ENCODE peak calls at places on chromosomes 1 and 21, in six cellular contexts. H is right atrium auricular region; D is K562; G is tibial nerve; C is CD8-positive, alpha-beta T cell; X is GM12865. Q is an unnamed sample.

GRCh38 chr1:114344656-114345055 is 166.3 kb downstream of the TRIM33 start:
- DNase-seq in H (no peak), X (no peak), D (no peak), C (no peak), G (no peak), Q (no peak)

GRCh38 chr21:16794944-16795343 is 717.9 kb upstream of the CXADR start:
- DNase-seq in C (no peak), X (no peak), H (peak), D (no peak), G (no peak), Q (no peak)

GRCh38 chr1:83692524-83693336 is 306.2 kb downstream of the TTLL7 start:
- DNase-seq in D (no peak), H (no peak), X (peak), C (peak), G (no peak), Q (no peak)

GRCh38 chr1:55049271-55049913 is 10.0 kb downstream of the PCSK9 start:
- DNase-seq in H (no peak), X (no peak), C (no peak), D (no peak), G (no peak), Q (no peak)

GRCh38 chr1:25435315-25436103 is 4.8 kb downstream of the MACO1 start:
- DNase-seq in C (no peak), D (no peak), H (no peak), G (no peak), X (peak), Q (no peak)

GRCh38 chr1:103063911-103064310 is 44.4 kb downstream of the COL11A1 start:
- DNase-seq in X (no peak), G (no peak), D (no peak), C (no peak), H (no peak), Q (no peak)

GRCh38 chr1:21764615-21765423 is 18.1 kb downstream of the USP48 start:
- DNase-seq in D (no peak), H (peak), G (no peak), X (peak), C (no peak), Q (no peak)

GRCh38 chr1:155063550-155064108 is at the start of gene EFNA4:
- DNase-seq in C (peak), D (peak), X (peak), H (peak), G (peak), Q (peak)

GRCh38 chr1:1628656-1629429 is 3.1 kb upstream of the MMP23B start:
- DNase-seq in H (no peak), X (peak), G (no peak), D (no peak), C (peak), Q (peak)

GRCh38 chr1:154290921-154291320 is 18.5 kb downstream of the HAX1 start:
- DNase-seq in G (no peak), C (no peak), X (no peak), D (peak), H (no peak), Q (no peak)

GRCh38 chr1:240611619-240612490 is at the start of gene GREM2:
- DNase-seq in D (no peak), X (peak), G (no peak), H (no peak), C (peak), Q (peak)

GRCh38 chr1:109640285-109640865 is 15.5 kb upstream of the GSTM4 start:
- DNase-seq in G (peak), C (peak), H (peak), X (peak), D (peak), Q (peak)

GRCh38 chr1:21175324-21175669 is 1.4 kb downstream of the EIF4G3 start:
- DNase-seq in G (no peak), C (peak), D (no peak), H (no peak), X (peak), Q (no peak)

GRCh38 chr1:228783415-228784045 is 48.3 kb downstream of the RHOU start:
- DNase-seq in G (no peak), X (no peak), D (no peak), C (no peak), H (no peak), Q (no peak)

GRCh38 chr1:34306568-34306967 is 129.9 kb downstream of the C1orf94 start:
- DNase-seq in D (no peak), C (no peak), X (no peak), G (no peak), H (no peak), Q (no peak)

GRCh38 chr1:160837558-160838205 is 25.0 kb downstream of the CD244 start:
- DNase-seq in H (no peak), C (peak), D (no peak), G (no peak), X (peak), Q (peak)

GRCh38 chr1:31414692-31415370 is 1.8 kb downstream of the SERINC2 start:
- DNase-seq in X (no peak), G (no peak), H (no peak), D (no peak), C (no peak), Q (no peak)

GRCh38 chr1:47680815-47681475 is 243.1 kb downstream of the FOXD2 start:
- DNase-seq in H (peak), G (no peak), C (no peak), D (no peak), X (no peak), Q (no peak)

GRCh38 chr1:10825592-10825991 is 29.1 kb upstream of the CASZ1 start:
- DNase-seq in X (no peak), H (no peak), G (no peak), D (no peak), C (no peak), Q (no peak)

GRCh38 chr1:22831729-22832413 is 121.2 kb downstream of the EPHB2 start:
- DNase-seq in H (no peak), G (no peak), C (no peak), X (no peak), D (no peak), Q (no peak)

GRCh38 chr1:92989936-92990582 is 28.8 kb upstream of the DIPK1A start:
- DNase-seq in D (no peak), H (no peak), X (no peak), C (no peak), G (no peak), Q (no peak)

GRCh38 chr1:210726621-210727020 is 397.9 kb downstream of the HHAT start:
- DNase-seq in C (peak), G (no peak), D (peak), H (no peak), X (peak), Q (no peak)

GRCh38 chr1:87918398-87918797 is 589.7 kb downstream of the LMO4 start:
- DNase-seq in H (no peak), G (no peak), X (no peak), C (no peak), D (no peak), Q (no peak)

GRCh38 chr1:214636436-214636835 is 33.4 kb downstream of the CENPF start:
- DNase-seq in X (no peak), G (no peak), H (no peak), C (no peak), D (no peak), Q (no peak)

GRCh38 chr1:23478896-23479790 is 4.8 kb downstream of the ASAP3 start:
- DNase-seq in D (peak), X (no peak), G (peak), H (peak), C (no peak), Q (no peak)

GRCh38 chr1:96596226-96596625 is 125.4 kb upstream of the PTBP2 start:
- DNase-seq in X (peak), H (no peak), D (peak), G (no peak), C (no peak), Q (no peak)

GRCh38 chr1:19034721-19035120 is 78.2 kb upstream of the IFFO2 start:
- DNase-seq in X (no peak), D (no peak), G (no peak), H (no peak), C (no peak), Q (no peak)

GRCh38 chr1:226481133-226481532 is 67.4 kb upstream of the STUM start:
- DNase-seq in X (no peak), H (no peak), G (no peak), C (no peak), D (no peak), Q (no peak)

GRCh38 chr1:174938306-174939000 is 61.3 kb upstream of the CACYBP start:
- DNase-seq in G (no peak), X (no peak), H (no peak), C (no peak), D (no peak), Q (no peak)

GRCh38 chr21:46441331-46441730 is 17.4 kb upstream of the DIP2A start:
- DNase-seq in G (no peak), X (no peak), D (no peak), H (no peak), C (no peak), Q (no peak)

GRCh38 chr21:38439336-38439900 is 58.9 kb downstream of the ERG start:
- DNase-seq in H (no peak), D (no peak), G (no peak), X (no peak), C (no peak), Q (no peak)

GRCh38 chr1:31932491-31933316 is 5.5 kb downstream of the PTP4A2 start:
- DNase-seq in H (no peak), C (no peak), G (no peak), X (peak), D (no peak), Q (no peak)

GRCh38 chr1:226983247-226983997 is 43.3 kb downstream of the COQ8A start:
- DNase-seq in C (no peak), D (no peak), X (no peak), H (no peak), G (no peak), Q (no peak)

GRCh38 chr1:28190996-28191645 is 14.6 kb upstream of the PTAFR start:
- DNase-seq in D (no peak), C (no peak), G (no peak), H (no peak), X (no peak), Q (no peak)

GRCh38 chr21:41777934-41778815 is 11.3 kb upstream of the RIPK4 start:
- DNase-seq in C (no peak), X (peak), G (peak), D (peak), H (peak), Q (no peak)

GRCh38 chr1:8679411-8679800 is 138.0 kb downstream of the RERE start:
- DNase-seq in D (no peak), H (no peak), C (no peak), G (no peak), X (no peak), Q (no peak)

DNA sequence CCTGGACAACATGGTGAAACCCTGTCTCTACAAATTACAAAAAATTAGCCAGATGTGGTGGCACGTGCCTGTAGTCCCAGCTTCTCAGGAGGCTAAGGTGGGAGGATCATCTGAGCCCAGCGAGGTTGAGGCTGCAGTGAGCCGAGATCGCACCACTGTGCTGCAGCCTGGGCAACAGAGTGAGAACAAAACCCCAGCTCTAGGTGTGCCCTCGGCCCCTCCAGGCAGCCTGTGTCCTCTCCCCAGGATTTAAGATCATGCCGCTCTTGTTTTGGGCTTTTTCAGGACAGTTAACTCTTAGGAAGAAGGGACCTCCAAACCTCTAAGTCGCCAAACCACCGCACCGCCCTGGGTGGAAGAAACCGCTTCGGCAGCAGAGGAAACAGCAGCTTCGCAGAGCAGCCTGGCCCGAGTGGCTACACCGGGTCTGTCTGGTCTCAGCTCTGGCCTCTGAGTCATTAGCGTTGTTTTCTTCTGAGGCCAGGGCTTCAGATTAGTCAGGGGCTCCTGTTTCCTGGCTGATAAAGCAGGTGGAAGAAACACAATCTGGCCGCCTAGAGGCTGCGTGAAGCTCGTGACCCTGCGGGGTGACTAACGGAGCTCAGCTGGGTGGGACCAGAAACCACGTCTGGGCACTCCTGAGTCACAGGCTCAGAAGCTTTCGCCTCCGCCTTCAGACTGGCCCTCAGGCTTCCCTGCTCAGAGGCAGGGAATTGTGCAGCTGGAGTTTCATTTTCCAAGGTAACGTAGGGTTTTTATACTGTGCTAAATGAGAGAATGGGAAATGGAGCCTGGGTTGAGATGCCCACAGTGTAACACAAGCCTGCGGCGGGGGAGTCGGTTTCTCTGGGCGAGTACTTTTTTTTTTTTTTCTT is 44.7 kb downstream of the CHAF1B start:
- DNase-seq in C (peak), D (peak), H (peak), G (peak), X (peak), Q (peak)
- TF ChIP-seq CTCF in C (no peak), D (peak), H (no peak), G (no peak), X (peak), Q (peak)

DNA sequence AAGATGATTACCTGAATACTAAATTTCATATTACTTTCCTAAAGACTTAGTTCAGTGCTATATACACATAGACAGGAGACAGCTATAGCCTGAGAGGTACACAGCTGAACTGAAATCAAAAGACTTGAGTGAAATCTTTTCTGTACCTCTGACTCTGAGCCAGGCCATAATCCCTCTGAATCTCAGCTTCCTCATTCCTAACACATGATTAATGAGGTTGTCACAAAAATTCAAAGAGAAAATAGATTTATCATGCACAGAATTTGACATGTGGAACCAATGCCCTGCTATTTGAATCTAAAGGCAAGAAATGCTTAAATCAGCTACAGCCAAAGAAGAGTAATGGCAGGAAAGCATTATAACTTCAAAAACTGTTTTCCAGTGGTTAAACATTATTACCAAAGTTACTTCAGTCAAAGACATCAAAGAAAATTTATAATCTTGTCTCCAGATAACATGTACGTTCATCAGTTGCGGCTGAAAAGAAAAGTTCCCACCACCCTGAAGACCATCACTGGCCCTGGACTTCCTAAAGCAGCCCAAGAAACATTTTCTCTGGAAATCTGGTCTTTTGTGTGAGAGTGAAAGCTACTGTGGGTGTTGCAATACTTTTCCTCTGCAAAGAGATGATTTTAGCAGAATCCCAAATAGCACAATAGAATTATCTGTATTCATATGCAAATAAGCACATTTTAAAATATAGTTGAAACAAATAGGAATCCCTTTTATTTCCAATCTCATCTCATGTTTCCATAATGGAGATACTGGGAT is 13.8 kb upstream of the ATP1A1 start:
- DNase-seq in D (no peak), X (no peak), G (no peak), C (no peak), H (no peak), Q (no peak)
- TF ChIP-seq CTCF in D (no peak), X (no peak), G (no peak), C (no peak), H (no peak), Q (no peak)

DNA sequence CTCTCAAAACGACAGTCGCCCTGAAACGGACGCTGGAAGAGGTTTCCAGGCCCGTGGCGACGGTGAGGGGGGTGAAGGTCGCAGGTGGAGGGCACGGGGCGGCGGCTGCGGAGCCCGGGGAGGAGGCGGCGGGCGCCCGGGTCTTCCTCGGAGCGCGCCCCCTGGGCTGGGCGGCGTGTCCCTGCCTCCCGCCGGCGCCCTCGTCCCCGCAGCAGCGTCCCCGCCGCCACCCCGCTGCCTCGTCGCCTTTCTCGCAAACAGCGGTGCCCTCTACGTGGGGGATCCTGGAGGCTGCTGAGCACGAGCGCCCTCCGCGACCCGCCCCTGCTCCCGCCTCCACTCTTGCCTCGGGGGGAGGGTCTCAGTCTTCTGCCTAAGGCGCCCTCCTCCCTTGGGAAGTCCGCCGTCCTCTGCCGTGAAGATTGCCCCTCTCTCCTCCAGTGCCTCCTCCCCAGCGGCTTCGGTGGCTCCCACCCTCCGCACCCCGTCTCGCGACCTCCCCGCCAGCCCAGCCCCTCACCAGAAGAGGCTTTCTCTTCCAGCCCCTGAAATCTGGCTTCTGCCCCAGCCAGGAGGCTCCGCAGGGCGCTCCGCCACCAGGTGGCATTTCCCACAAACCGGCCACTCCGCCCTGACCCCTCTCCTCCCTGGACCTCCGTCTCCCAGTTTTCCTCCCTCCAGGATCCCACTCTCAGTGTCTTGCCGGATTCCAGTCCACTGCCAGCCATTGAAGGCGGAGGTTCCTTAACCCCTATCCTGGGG is 227.4 kb downstream of the SDCCAG8 start:
- DNase-seq in H (no peak), C (peak), X (no peak), G (no peak), D (no peak), Q (no peak)
- TF ChIP-seq CTCF in H (no peak), C (no peak), X (no peak), G (no peak), D (no peak), Q (no peak)

DNA sequence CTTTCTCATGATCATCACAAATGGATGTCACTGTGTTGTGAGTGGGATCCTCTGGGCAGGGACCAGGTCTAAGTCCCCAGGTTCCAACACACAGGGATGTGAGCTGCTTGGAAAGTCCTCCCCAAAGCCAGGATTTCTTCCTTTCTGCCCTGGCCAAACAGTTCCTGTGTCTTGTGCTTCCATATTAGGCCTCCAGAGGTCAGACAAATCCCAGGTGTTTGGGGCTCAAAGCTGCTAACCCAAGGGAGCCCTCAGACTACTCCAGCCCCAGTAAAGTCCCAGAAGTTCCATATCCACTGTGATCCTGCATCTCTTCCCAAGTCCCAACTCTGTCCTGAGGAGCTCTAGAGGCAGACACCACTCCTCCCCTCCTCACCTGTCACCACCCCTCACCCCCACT is 27.7 kb upstream of the MAGOH start:
- DNase-seq in X (no peak), G (no peak), D (no peak), H (no peak), C (no peak), Q (no peak)
- TF ChIP-seq CTCF in X (no peak), G (no peak), D (peak), H (no peak), C (no peak), Q (no peak)

GRCh38 chr1:66444438-66445265 is 89.3 kb upstream of the SGIP1 start:
- DNase-seq in X (peak), G (no peak), H (no peak), C (no peak), D (no peak), Q (no peak)

GRCh38 chr1:66443793-66444192 is 90.2 kb upstream of the SGIP1 start:
- DNase-seq in D (no peak), H (no peak), G (no peak), C (no peak), X (no peak), Q (no peak)

GRCh38 chr1:66445492-66446181 is 88.3 kb upstream of the SGIP1 start:
- DNase-seq in X (peak), H (no peak), C (peak), G (no peak), D (no peak), Q (no peak)

GRCh38 chr1:66450043-66450514 is 83.9 kb upstream of the SGIP1 start:
- DNase-seq in D (no peak), C (no peak), X (no peak), G (no peak), H (no peak), Q (no peak)

GRCh38 chr1:66446261-66447001 is 87.5 kb upstream of the SGIP1 start:
- DNase-seq in D (peak), G (no peak), X (peak), H (no peak), C (peak), Q (no peak)
- TF ChIP-seq CTCF in D (peak), G (peak), X (peak), H (peak), C (peak), Q (peak)